ENCODE peak calls at places on chromosomes 6 and 20, in ten cellular contexts. N, H, Y, K, Q, E, F, B, A and S are unnamed samples.
A peak's percentile ranks its signal among the peaks of the same experiment; 100 is the strongest.

GRCh38 chr6:161496941-161497340 is 223.1 kb upstream of the AGPAT4 start:
- DNase-seq in N (no peak), H (no peak), Y (no peak), K (no peak), Q (peak; percentile 31), E (no peak), F (no peak), B (no peak), A (no peak), S (no peak)

GRCh38 chr6:55794136-55794812 is 81.1 kb downstream of the BMP5 start:
- DNase-seq in N (no peak), H (no peak), Y (no peak), K (no peak), Q (no peak), E (peak; percentile 83), F (no peak), B (no peak), A (no peak), S (no peak)

GRCh38 chr6:151544453-151544852 is 50.6 kb downstream of the CCDC170 start:
- DNase-seq in N (no peak), H (no peak), Y (no peak), K (no peak), Q (no peak), E (no peak), F (no peak), B (no peak), A (no peak), S (no peak)

GRCh38 chr20:35776513-35777101 is 4.8 kb downstream of the PHF20 start:
- DNase-seq in N (no peak), H (no peak), Y (no peak), K (no peak), Q (no peak), E (peak; percentile 31), F (no peak), B (peak; percentile 17), A (peak; percentile 53), S (no peak)

GRCh38 chr20:41218466-41218865 is 81.1 kb downstream of the PLCG1 start:
- DNase-seq in N (no peak), H (no peak), Y (no peak), K (no peak), Q (no peak), E (peak; percentile 12), F (no peak), B (no peak), A (no peak), S (no peak)

GRCh38 chr6:101608724-101609123 is 215.2 kb downstream of the GRIK2 start:
- DNase-seq in N (no peak), H (no peak), Y (no peak), K (no peak), Q (no peak), E (no peak), F (no peak), B (no peak), A (no peak), S (no peak)

GRCh38 chr6:105452376-105452775 is 49.5 kb upstream of the PREP start:
- DNase-seq in N (no peak), H (no peak), Y (no peak), K (no peak), Q (peak; percentile 11), E (no peak), F (no peak), B (no peak), A (no peak), S (no peak)

GRCh38 chr6:111620168-111620567 is 14.5 kb upstream of the TRAF3IP2 start:
- DNase-seq in N (no peak), H (no peak), Y (no peak), K (no peak), Q (no peak), E (no peak), F (peak; percentile 20), B (no peak), A (no peak), S (no peak)

GRCh38 chr20:21826946-21827345 is 121.5 kb downstream of the PAX1 start:
- DNase-seq in N (no peak), H (no peak), Y (no peak), K (no peak), Q (peak; percentile 73), E (no peak), F (no peak), B (no peak), A (no peak), S (no peak)

GRCh38 chr6:35611235-35611634 is 77.5 kb downstream of the FKBP5 start:
- DNase-seq in N (no peak), H (no peak), Y (no peak), K (peak; percentile 40), Q (peak; percentile 39), E (no peak), F (no peak), B (no peak), A (no peak), S (no peak)

GRCh38 chr6:139764498-139764986 is 390.1 kb upstream of the CITED2 start:
- DNase-seq in N (no peak), H (no peak), Y (no peak), K (no peak), Q (no peak), E (peak; percentile 86), F (no peak), B (no peak), A (no peak), S (no peak)

GRCh38 chr6:151437401-151437800 is 14.5 kb downstream of the RMND1 start:
- DNase-seq in N (no peak), H (no peak), Y (no peak), K (no peak), Q (no peak), E (no peak), F (no peak), B (no peak), A (no peak), S (no peak)

GRCh38 chr6:81553246-81553645 is 199.2 kb downstream of the TENT5A start:
- DNase-seq in N (no peak), H (no peak), Y (no peak), K (no peak), Q (no peak), E (no peak), F (no peak), B (no peak), A (no peak), S (no peak)

GRCh38 chr6:43945778-43946100 is 175.7 kb downstream of the VEGFA start:
- DNase-seq in N (no peak), H (no peak), Y (no peak), K (no peak), Q (no peak), E (no peak), F (peak; percentile 20), B (no peak), A (no peak), S (no peak)

GRCh38 chr20:4045741-4046140 is 30.4 kb upstream of the RNF24 start:
- DNase-seq in N (no peak), H (no peak), Y (no peak), K (no peak), Q (no peak), E (peak; percentile 53), F (peak; percentile 25), B (no peak), A (no peak), S (no peak)

GRCh38 chr6:142254513-142254912 is 47.3 kb upstream of the ADGRG6 start:
- DNase-seq in N (no peak), H (no peak), Y (no peak), K (no peak), Q (no peak), E (no peak), F (no peak), B (no peak), A (no peak), S (no peak)